ENCODE peak calls at places on chromosome 4, in five cellular contexts. T is NCI-H1105 treated with DMSO at 0.1 percent for 48 hours, D is COR-L47, I is iris pigment epithelial cell, G is mammary epithelial cell. V is an unnamed sample.

GRCh38 chr4:948936-949300 is 16.7 kb downstream of the TMEM175 start:
- DNase-seq in G (no peak), T (no peak), I (no peak), D (no peak), V (no peak)

GRCh38 chr4:32196950-32197688 is 1477.0 kb downstream of the PCDH7 start:
- DNase-seq in D (no peak), G (no peak), T (peak; percentile 3), I (no peak), V (no peak)

GRCh38 chr4:174255790-174256189 is 27.7 kb downstream of the FBXO8 start:
- DNase-seq in T (no peak), I (peak; percentile 95), D (no peak), G (no peak), V (peak; percentile 90)

GRCh38 chr4:105950701-105951100 is 55.4 kb downstream of the NPNT start:
- DNase-seq in I (no peak), D (no peak), G (no peak), T (no peak), V (no peak)

GRCh38 chr4:31370866-31371465 is 650.8 kb downstream of the PCDH7 start:
- DNase-seq in I (peak; percentile 25), T (peak; percentile 42), D (peak; percentile 53), G (peak; percentile 12), V (peak; percentile 30)

GRCh38 chr4:25827897-25828296 is 34.9 kb downstream of the SEL1L3 start:
- DNase-seq in G (no peak), D (no peak), T (no peak), I (no peak), V (no peak)

GRCh38 chr4:8324640-8325239 is 55.2 kb downstream of the HTRA3 start:
- DNase-seq in G (peak; percentile 83), T (no peak), D (no peak), I (no peak), V (no peak)

GRCh38 chr4:75745721-75746199 is 21.4 kb downstream of the USO1 start:
- DNase-seq in G (no peak), I (no peak), T (no peak), D (no peak), V (no peak)

GRCh38 chr4:6008092-6008551 is 10.1 kb downstream of the C4orf50 start:
- DNase-seq in I (no peak), G (peak; percentile 3), D (no peak), T (no peak), V (no peak)

GRCh38 chr4:94826206-94826605 is 68.5 kb downstream of the BMPR1B start:
- DNase-seq in I (no peak), D (peak; percentile 65), G (no peak), T (peak; percentile 8), V (no peak)

GRCh38 chr4:37453361-37454262 is 209.1 kb downstream of the NWD2 start:
- DNase-seq in I (peak; percentile 31), D (peak; percentile 71), T (peak; percentile 37), G (peak; percentile 28), V (peak; percentile 5)

GRCh38 chr4:68466185-68466584 is 18.9 kb downstream of the TMPRSS11E start:
- DNase-seq in T (no peak), D (no peak), G (peak; percentile 90), I (peak; percentile 72), V (peak; percentile 40)

GRCh38 chr4:89598602-89599001 is 238.4 kb downstream of the SNCA start:
- DNase-seq in I (peak; percentile 27), D (peak; percentile 18), G (peak; percentile 11), T (peak; percentile 26), V (peak; percentile 13)

GRCh38 chr4:173317003-173317402 is 17.2 kb downstream of the HMGB2 start:
- DNase-seq in G (no peak), T (no peak), I (no peak), D (no peak), V (no peak)

GRCh38 chr4:48315728-48316630 is 25.4 kb upstream of the SLAIN2 start:
- DNase-seq in D (peak; percentile 43), T (peak; percentile 15), I (peak; percentile 75), G (peak; percentile 54), V (peak; percentile 72)

GRCh38 chr4:144650311-144650820 is 4.4 kb downstream of the HHIP start:
- DNase-seq in G (no peak), T (no peak), D (peak; percentile 50), I (no peak), V (no peak)

GRCh38 chr4:71406459-71406963 is 67.7 kb downstream of the SLC4A4 start:
- DNase-seq in D (no peak), T (no peak), G (no peak), I (peak; percentile 25), V (no peak)

GRCh38 chr4:92234393-92235176 is 69.2 kb upstream of the GRID2 start:
- DNase-seq in D (no peak), G (peak; percentile 94), I (peak; percentile 99), T (peak; percentile 2), V (peak; percentile 90)

GRCh38 chr4:13705521-13706035 is 78.1 kb upstream of the BOD1L1 start:
- DNase-seq in I (peak; percentile 15), D (no peak), G (peak; percentile 81), T (peak; percentile 52), V (no peak)

GRCh38 chr4:65623509-65623908 is 46.8 kb downstream of the EPHA5 start:
- DNase-seq in T (no peak), I (peak; percentile 80), D (no peak), G (peak; percentile 40), V (peak; percentile 4)

GRCh38 chr4:154741877-154742851 is 1.6 kb upstream of the LRAT start:
- DNase-seq in I (peak; percentile 8), D (no peak), G (no peak), T (no peak), V (no peak)